ENCODE peak calls at places on chromosomes 11 and 22, in ten cellular contexts. V, K, H, L, W, Z, S, B, G and R are unnamed samples.

GRCh38 chr22:38401336-38402084 is 53.5 kb downstream of the KCNJ4 start:
- DNase-seq in B (no peak), H (no peak), W (no peak), S (no peak), G (no peak), V (no peak), K (no peak), Z (no peak), L (no peak), R (no peak)

GRCh38 chr22:20440637-20441591 is 3.3 kb upstream of the SCARF2 start:
- DNase-seq in B (no peak), V (no peak), Z (no peak), W (no peak), S (no peak), L (no peak), H (no peak), K (no peak), G (no peak), R (no peak)

GRCh38 chr22:24305260-24305692 is 34.6 kb downstream of the SPECC1L start:
- DNase-seq in W (no peak), K (no peak), H (no peak), B (no peak), Z (peak; percentile 12), S (no peak), L (no peak), G (no peak), V (no peak), R (no peak)

GRCh38 chr22:48171294-48171693 is 1408.8 kb downstream of the TBC1D22A start:
- DNase-seq in Z (no peak), G (no peak), S (no peak), W (no peak), K (peak; percentile 38), V (no peak), L (no peak), H (no peak), B (no peak), R (no peak)

GRCh38 chr11:8340299-8340698 is 76.6 kb upstream of the LMO1 start:
- DNase-seq in W (no peak), G (no peak), B (no peak), H (no peak), K (no peak), L (no peak), Z (no peak), V (no peak), S (no peak), R (no peak)

GRCh38 chr22:28773461-28773867 is 969 bp downstream of the CCDC117 start:
- DNase-seq in L (no peak), S (no peak), K (no peak), H (no peak), V (no peak), B (peak; percentile 23), W (no peak), Z (peak; percentile 71), G (peak; percentile 61), R (peak; percentile 53)

GRCh38 chr22:50242406-50242949 is 2.3 kb downstream of the TUBGCP6 start:
- DNase-seq in Z (no peak), K (no peak), S (no peak), V (no peak), G (no peak), H (no peak), W (no peak), L (no peak), B (no peak), R (no peak)

GRCh38 chr11:32107647-32108046 is 16.8 kb downstream of the RCN1 start:
- DNase-seq in H (no peak), B (no peak), K (no peak), L (no peak), W (no peak), G (no peak), S (no peak), Z (no peak), V (no peak), R (no peak)

GRCh38 chr11:64519541-64519940 is 71.5 kb upstream of the SLC22A12 start:
- DNase-seq in S (no peak), W (no peak), K (no peak), B (no peak), H (no peak), Z (no peak), V (no peak), G (no peak), L (no peak), R (no peak)

GRCh38 chr22:22068657-22069056 is 86.1 kb upstream of the TOP3B start:
- DNase-seq in V (no peak), G (no peak), L (no peak), B (no peak), W (no peak), Z (no peak), K (no peak), H (no peak), S (no peak), R (no peak)

GRCh38 chr22:25081409-25081824 is 118.2 kb upstream of the CRYBB3 start:
- DNase-seq in B (no peak), Z (peak; percentile 20), S (no peak), L (peak; percentile 21), H (no peak), G (peak; percentile 71), W (no peak), K (peak; percentile 30), V (no peak), R (no peak)

GRCh38 chr11:96259053-96259837 is 83.8 kb downstream of the MAML2 start:
- DNase-seq in S (peak; percentile 84), K (no peak), G (no peak), V (no peak), L (no peak), W (no peak), Z (peak; percentile 92), B (no peak), H (no peak), R (peak; percentile 36)

GRCh38 chr11:3803726-3804510 is 4.4 kb upstream of the PGAP2 start:
- DNase-seq in K (no peak), V (no peak), G (no peak), W (no peak), L (no peak), B (no peak), H (no peak), S (peak; percentile 64), Z (peak; percentile 88), R (peak; percentile 73)

GRCh38 chr11:93903989-93904388 is 53.6 kb upstream of the VSTM5 start:
- DNase-seq in W (no peak), L (no peak), K (no peak), Z (no peak), V (no peak), G (no peak), H (no peak), S (no peak), B (no peak), R (no peak)

GRCh38 chr11:17887779-17888178 is 125.1 kb downstream of the SERGEF start:
- DNase-seq in H (no peak), L (no peak), K (peak; percentile 39), S (no peak), Z (no peak), G (no peak), B (no peak), V (no peak), W (no peak), R (no peak)

GRCh38 chr11:89441606-89442005 is 49.6 kb downstream of the NOX4 start:
- DNase-seq in G (no peak), V (no peak), Z (no peak), K (no peak), H (no peak), L (no peak), W (no peak), B (no peak), S (no peak), R (no peak)

GRCh38 chr11:33674035-33674814 is 26.4 kb downstream of the C11orf91 start:
- DNase-seq in L (no peak), H (no peak), S (no peak), B (no peak), K (no peak), W (no peak), G (no peak), Z (peak; percentile 70), V (no peak), R (no peak)

GRCh38 chr22:30694638-30695350 is at the start of gene OSBP2:
- DNase-seq in V (peak; percentile 4), G (peak; percentile 63), W (no peak), Z (peak; percentile 14), B (no peak), H (no peak), K (peak; percentile 71), L (no peak), S (no peak), R (no peak)

GRCh38 chr22:43277091-43277490 is 66.1 kb downstream of the SCUBE1 start:
- DNase-seq in S (no peak), H (no peak), L (no peak), K (no peak), B (no peak), W (no peak), G (no peak), Z (peak; percentile 52), V (no peak), R (no peak)